ENCODE peak calls at places on chromosome 17, in five cellular contexts. A is Caco-2, E is OCI-LY7, D is gastrocnemius medialis, W is breast epithelium. M is an unnamed sample.

GRCh38 chr17:7224661-7225111 is 4.9 kb downstream of the ACADVL start:
- DNase-seq in A (no peak), E (no peak), D (no peak), W (no peak), M (no peak)

GRCh38 chr17:66018786-66019185 is 173.1 kb downstream of the CEP112 start:
- DNase-seq in A (no peak), E (peak), D (no peak), W (no peak), M (no peak)

GRCh38 chr17:30117548-30118155 is 1.0 kb downstream of the NSRP1 start:
- DNase-seq in A (no peak), E (no peak), D (no peak), W (no peak), M (no peak)

GRCh38 chr17:2030779-2031163 is 818 bp downstream of the DPH1 start:
- DNase-seq in A (no peak), E (no peak), D (no peak), W (no peak), M (peak)

GRCh38 chr17:44466339-44466738 is 36.9 kb downstream of the GPATCH8 start:
- DNase-seq in A (no peak), E (no peak), D (no peak), W (no peak), M (no peak)

GRCh38 chr17:61594294-61594825 is 3.3 kb upstream of the NACA2 start:
- DNase-seq in A (no peak), E (no peak), D (no peak), W (no peak), M (no peak)

GRCh38 chr17:17935321-17936271 is 36.6 kb downstream of the TOM1L2 start:
- DNase-seq in A (peak), E (no peak), D (peak), W (no peak), M (no peak)

GRCh38 chr17:39450051-39450450 is 1.0 kb downstream of the MED1 start:
- DNase-seq in A (peak), E (no peak), D (no peak), W (no peak), M (no peak)

GRCh38 chr17:6066183-6066948 is 3.8 kb upstream of the WSCD1 start:
- DNase-seq in A (no peak), E (no peak), D (no peak), W (no peak), M (no peak)

GRCh38 chr17:13919818-13920217 is 149.5 kb upstream of the COX10 start:
- DNase-seq in A (no peak), E (no peak), D (no peak), W (no peak), M (no peak)

GRCh38 chr17:80796430-80796861 is 195.2 kb upstream of the CHMP6 start:
- DNase-seq in A (no peak), E (no peak), D (peak), W (no peak), M (no peak)

GRCh38 chr17:57902117-57902799 is 52.4 kb upstream of the MRPS23 start:
- DNase-seq in A (no peak), E (peak), D (no peak), W (no peak), M (no peak)

DNA sequence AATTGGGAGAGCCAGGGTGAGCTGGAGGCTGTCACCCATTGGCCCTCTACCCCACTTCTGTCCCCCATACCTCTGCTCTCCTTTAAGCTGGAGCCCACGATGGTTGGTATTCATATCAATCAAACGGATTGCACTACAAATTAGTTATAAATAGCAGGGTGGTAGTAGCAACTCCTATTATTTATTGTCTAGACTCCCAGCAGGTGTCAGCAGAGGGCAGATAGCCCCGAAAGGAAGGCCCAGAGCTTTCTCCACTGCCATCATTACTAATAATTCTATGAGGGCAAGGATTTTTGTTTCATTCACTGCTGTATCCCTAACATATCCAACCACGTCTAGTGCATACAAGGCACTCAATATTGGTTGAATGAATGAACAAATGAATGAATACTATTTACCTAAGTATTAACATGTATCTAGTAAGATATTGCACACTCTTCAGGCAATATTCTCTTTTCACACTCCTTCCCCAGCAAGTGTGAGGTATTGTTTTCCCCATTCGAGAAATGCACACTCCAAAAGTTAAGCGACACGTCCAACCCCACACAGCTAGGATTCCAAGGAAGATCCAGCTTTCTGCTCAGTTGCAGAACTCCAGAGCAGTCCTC is 6.3 kb downstream of the C17orf50 start:
- DNase-seq in A (peak), E (peak), D (no peak), W (no peak), M (no peak)
- TF ChIP-seq CTCF in A (peak), E (peak), D (peak), W (no peak), M (peak)

GRCh38 chr17:49820773-49821172 is 27.1 kb downstream of the TAC4 start:
- DNase-seq in A (no peak), E (no peak), D (no peak), W (no peak), M (no peak)
- TF ChIP-seq CTCF in A (no peak), E (no peak), D (no peak), W (no peak), M (no peak)

GRCh38 chr17:41518789-41519449 is at the start of gene KRT15:
- DNase-seq in A (no peak), E (no peak), D (no peak), W (no peak), M (no peak)
- TF ChIP-seq CTCF in A (no peak), E (no peak), D (no peak), W (no peak), M (no peak)

GRCh38 chr17:63406689-63407330 is 39.3 kb downstream of the CYB561 start:
- DNase-seq in A (peak), E (peak), D (peak), W (no peak), M (peak)
- TF ChIP-seq CTCF in A (peak), E (peak), D (peak), W (peak), M (peak)

GRCh38 chr17:76816590-76817135 is 51.5 kb upstream of the MGAT5B start:
- DNase-seq in A (peak), E (peak), D (no peak), W (no peak), M (no peak)
- TF ChIP-seq CTCF in A (peak), E (peak), D (peak), W (no peak), M (peak)

GRCh38 chr17:36183811-36184765 is 7.7 kb upstream of the TBC1D3B start:
- DNase-seq in A (no peak), E (no peak), D (no peak), W (no peak), M (no peak)

GRCh38 chr17:36188891-36189306 is 7.7 kb downstream of the CCL3L1 start:
- DNase-seq in A (no peak), E (peak), D (peak), W (no peak), M (no peak)

GRCh38 chr17:36185416-36185815 is 9.0 kb upstream of the TBC1D3B start:
- DNase-seq in A (no peak), E (no peak), D (no peak), W (no peak), M (no peak)

GRCh38 chr17:36182176-36183000 is 6.0 kb upstream of the TBC1D3B start:
- DNase-seq in A (no peak), E (no peak), D (no peak), W (no peak), M (peak)

DNA sequence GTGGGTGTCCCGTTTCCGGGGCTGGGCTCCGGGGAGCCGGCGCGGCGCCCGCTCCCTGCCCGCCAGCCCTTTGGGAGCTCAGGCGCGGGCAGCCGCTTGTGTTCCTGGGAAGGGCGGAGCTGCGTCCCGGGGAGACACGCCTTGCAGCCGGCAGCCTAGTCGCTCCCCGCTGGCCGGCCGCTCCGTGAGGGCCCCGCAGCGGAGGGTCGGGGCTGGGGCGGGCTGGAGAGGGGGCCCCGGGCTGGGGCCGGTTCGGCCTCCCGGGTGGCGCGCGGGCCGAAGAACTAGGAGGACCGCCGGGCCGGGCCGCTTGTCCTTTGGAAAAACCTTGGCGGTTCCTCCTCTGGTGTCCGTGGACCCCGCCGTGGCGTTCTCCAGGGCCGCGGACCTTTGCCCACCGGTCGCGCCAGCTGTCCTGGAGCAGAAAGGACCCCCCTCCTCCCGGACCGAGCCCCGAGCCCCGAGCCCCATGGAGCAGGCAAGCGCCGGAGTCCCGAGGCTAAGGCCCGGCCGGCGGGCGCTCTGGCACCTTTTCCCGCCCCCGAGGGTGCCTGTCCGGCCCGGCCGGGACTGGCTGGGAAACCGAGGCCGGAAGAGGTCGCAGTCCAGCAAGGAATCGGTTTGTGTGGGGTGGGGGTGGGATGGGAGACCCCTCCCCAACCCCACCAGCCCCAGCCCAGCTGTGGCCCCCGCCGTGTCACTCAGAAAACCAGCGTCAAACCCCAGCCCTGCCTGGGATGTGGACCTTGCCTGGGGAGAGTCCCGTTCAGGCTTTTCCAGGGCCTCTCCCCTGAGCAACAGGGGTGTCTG is 6.8 kb upstream of the TBC1D3B start:
- DNase-seq in A (peak), E (no peak), D (no peak), W (peak), M (peak)
- TF ChIP-seq CTCF in A (no peak), E (no peak), D (no peak), W (no peak), M (no peak)

DNA sequence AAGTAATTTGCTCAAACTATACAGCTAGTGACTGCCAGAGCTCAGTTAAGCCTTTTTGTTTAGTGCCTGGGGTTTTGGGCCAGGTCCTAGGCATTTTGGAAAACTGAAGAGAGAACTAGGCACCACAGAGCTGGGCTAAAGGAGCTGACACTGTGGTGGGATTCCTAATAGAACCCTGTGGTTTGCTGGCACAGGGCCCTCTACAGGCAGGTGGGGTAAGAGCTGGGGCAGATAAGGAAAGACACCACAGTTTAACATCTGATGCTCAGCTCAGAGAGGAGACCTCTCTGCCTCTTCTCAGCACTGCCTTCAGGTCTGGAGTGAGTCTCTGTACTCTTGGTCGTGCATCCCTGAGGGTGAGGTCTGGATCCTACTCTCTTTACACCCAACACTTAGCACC is 121.2 kb downstream of the SNX11 start:
- DNase-seq in A (no peak), E (no peak), D (no peak), W (no peak), M (no peak)
- TF ChIP-seq CTCF in A (peak), E (peak), D (no peak), W (no peak), M (peak)

M was measured in progenitor cell of endocrine pancreas.